ENCODE peak calls at places on chromosome 16, in six cellular contexts. One of them, this sample, is unnamed.

GRCh38 chr16:12089492-12090161 is 113.1 kb downstream of the SNX29 start:
- DNase-seq in stimulated activated CD8-positive, alpha-beta memory T cell treated with anti-CD3 and anti-CD28 coated beads, Interleukin-12 subunit alpha, Interleukin-12 subunit beta, amount 100 ng/mL, for 1 hour: no peak
- DNase-seq in KBM-7: peak
- DNase-seq in tibial nerve: no peak
- DNase-seq in stimulated activated CD4-positive, alpha-beta T cell treated with anti-CD3 and anti-CD28 coated beads, Interleukin-2, amount 100 ng/mL, for 24 hours: peak
- DNase-seq in AML-193: no peak
- DNase-seq in this sample: peak

GRCh38 chr16:12907670-12908233 is 6.4 kb downstream of the SHISA9 start:
- DNase-seq in stimulated activated CD8-positive, alpha-beta memory T cell treated with anti-CD3 and anti-CD28 coated beads, Interleukin-12 subunit alpha, Interleukin-12 subunit beta, amount 100 ng/mL, for 1 hour: no peak
- DNase-seq in KBM-7: no peak
- DNase-seq in tibial nerve: no peak
- DNase-seq in stimulated activated CD4-positive, alpha-beta T cell treated with anti-CD3 and anti-CD28 coated beads, Interleukin-2, amount 100 ng/mL, for 24 hours: no peak
- DNase-seq in AML-193: no peak
- DNase-seq in this sample: no peak

GRCh38 chr16:919658-920631 is 50.8 kb downstream of the LMF1 start:
- DNase-seq in stimulated activated CD8-positive, alpha-beta memory T cell treated with anti-CD3 and anti-CD28 coated beads, Interleukin-12 subunit alpha, Interleukin-12 subunit beta, amount 100 ng/mL, for 1 hour: no peak
- DNase-seq in KBM-7: no peak
- DNase-seq in tibial nerve: no peak
- DNase-seq in stimulated activated CD4-positive, alpha-beta T cell treated with anti-CD3 and anti-CD28 coated beads, Interleukin-2, amount 100 ng/mL, for 24 hours: no peak
- DNase-seq in AML-193: no peak
- DNase-seq in this sample: no peak

GRCh38 chr16:85840801-85841200 is 41.3 kb downstream of the COX4I1 start:
- DNase-seq in stimulated activated CD8-positive, alpha-beta memory T cell treated with anti-CD3 and anti-CD28 coated beads, Interleukin-12 subunit alpha, Interleukin-12 subunit beta, amount 100 ng/mL, for 1 hour: no peak
- DNase-seq in KBM-7: no peak
- DNase-seq in tibial nerve: no peak
- DNase-seq in stimulated activated CD4-positive, alpha-beta T cell treated with anti-CD3 and anti-CD28 coated beads, Interleukin-2, amount 100 ng/mL, for 24 hours: no peak
- DNase-seq in AML-193: no peak
- DNase-seq in this sample: no peak

GRCh38 chr16:88491560-88492310 is 38.7 kb downstream of the ZFPM1 start:
- DNase-seq in stimulated activated CD8-positive, alpha-beta memory T cell treated with anti-CD3 and anti-CD28 coated beads, Interleukin-12 subunit alpha, Interleukin-12 subunit beta, amount 100 ng/mL, for 1 hour: no peak
- DNase-seq in KBM-7: no peak
- DNase-seq in tibial nerve: no peak
- DNase-seq in stimulated activated CD4-positive, alpha-beta T cell treated with anti-CD3 and anti-CD28 coated beads, Interleukin-2, amount 100 ng/mL, for 24 hours: no peak
- DNase-seq in AML-193: no peak
- DNase-seq in this sample: no peak

GRCh38 chr16:15031596-15031995 is 24.3 kb downstream of the NTAN1 start:
- DNase-seq in stimulated activated CD8-positive, alpha-beta memory T cell treated with anti-CD3 and anti-CD28 coated beads, Interleukin-12 subunit alpha, Interleukin-12 subunit beta, amount 100 ng/mL, for 1 hour: no peak
- DNase-seq in KBM-7: no peak
- DNase-seq in tibial nerve: no peak
- DNase-seq in stimulated activated CD4-positive, alpha-beta T cell treated with anti-CD3 and anti-CD28 coated beads, Interleukin-2, amount 100 ng/mL, for 24 hours: no peak
- DNase-seq in AML-193: no peak
- DNase-seq in this sample: no peak

GRCh38 chr16:69340095-69340644 is 598 bp downstream of the NIP7 start:
- DNase-seq in stimulated activated CD8-positive, alpha-beta memory T cell treated with anti-CD3 and anti-CD28 coated beads, Interleukin-12 subunit alpha, Interleukin-12 subunit beta, amount 100 ng/mL, for 1 hour: no peak
- DNase-seq in KBM-7: no peak
- DNase-seq in tibial nerve: no peak
- DNase-seq in stimulated activated CD4-positive, alpha-beta T cell treated with anti-CD3 and anti-CD28 coated beads, Interleukin-2, amount 100 ng/mL, for 24 hours: no peak
- DNase-seq in AML-193: no peak
- DNase-seq in this sample: no peak

GRCh38 chr16:58365623-58366022 is 26.6 kb upstream of the GINS3 start:
- DNase-seq in stimulated activated CD8-positive, alpha-beta memory T cell treated with anti-CD3 and anti-CD28 coated beads, Interleukin-12 subunit alpha, Interleukin-12 subunit beta, amount 100 ng/mL, for 1 hour: no peak
- DNase-seq in KBM-7: no peak
- DNase-seq in tibial nerve: no peak
- DNase-seq in stimulated activated CD4-positive, alpha-beta T cell treated with anti-CD3 and anti-CD28 coated beads, Interleukin-2, amount 100 ng/mL, for 24 hours: no peak
- DNase-seq in AML-193: no peak
- DNase-seq in this sample: no peak

GRCh38 chr16:55285586-55285985 is 38.4 kb upstream of the IRX6 start:
- DNase-seq in stimulated activated CD8-positive, alpha-beta memory T cell treated with anti-CD3 and anti-CD28 coated beads, Interleukin-12 subunit alpha, Interleukin-12 subunit beta, amount 100 ng/mL, for 1 hour: no peak
- DNase-seq in KBM-7: no peak
- DNase-seq in tibial nerve: no peak
- DNase-seq in stimulated activated CD4-positive, alpha-beta T cell treated with anti-CD3 and anti-CD28 coated beads, Interleukin-2, amount 100 ng/mL, for 24 hours: no peak
- DNase-seq in AML-193: no peak
- DNase-seq in this sample: no peak

GRCh38 chr16:68722119-68723024 is 14.7 kb upstream of the CDH1 start:
- DNase-seq in stimulated activated CD8-positive, alpha-beta memory T cell treated with anti-CD3 and anti-CD28 coated beads, Interleukin-12 subunit alpha, Interleukin-12 subunit beta, amount 100 ng/mL, for 1 hour: no peak
- DNase-seq in KBM-7: no peak
- DNase-seq in tibial nerve: no peak
- DNase-seq in stimulated activated CD4-positive, alpha-beta T cell treated with anti-CD3 and anti-CD28 coated beads, Interleukin-2, amount 100 ng/mL, for 24 hours: no peak
- DNase-seq in AML-193: no peak
- DNase-seq in this sample: no peak

GRCh38 chr16:86761117-86761971 is 183.0 kb downstream of the FOXL1 start:
- DNase-seq in stimulated activated CD8-positive, alpha-beta memory T cell treated with anti-CD3 and anti-CD28 coated beads, Interleukin-12 subunit alpha, Interleukin-12 subunit beta, amount 100 ng/mL, for 1 hour: peak
- DNase-seq in KBM-7: peak
- DNase-seq in tibial nerve: peak
- DNase-seq in stimulated activated CD4-positive, alpha-beta T cell treated with anti-CD3 and anti-CD28 coated beads, Interleukin-2, amount 100 ng/mL, for 24 hours: peak
- DNase-seq in AML-193: no peak
- DNase-seq in this sample: peak

GRCh38 chr16:12586701-12587100 is 217.0 kb downstream of the CPPED1 start:
- DNase-seq in stimulated activated CD8-positive, alpha-beta memory T cell treated with anti-CD3 and anti-CD28 coated beads, Interleukin-12 subunit alpha, Interleukin-12 subunit beta, amount 100 ng/mL, for 1 hour: no peak
- DNase-seq in KBM-7: no peak
- DNase-seq in tibial nerve: no peak
- DNase-seq in stimulated activated CD4-positive, alpha-beta T cell treated with anti-CD3 and anti-CD28 coated beads, Interleukin-2, amount 100 ng/mL, for 24 hours: no peak
- DNase-seq in AML-193: no peak
- DNase-seq in this sample: no peak

GRCh38 chr16:53545433-53545832 is 42.4 kb upstream of the AKTIP start:
- DNase-seq in stimulated activated CD8-positive, alpha-beta memory T cell treated with anti-CD3 and anti-CD28 coated beads, Interleukin-12 subunit alpha, Interleukin-12 subunit beta, amount 100 ng/mL, for 1 hour: peak
- DNase-seq in KBM-7: peak
- DNase-seq in tibial nerve: no peak
- DNase-seq in stimulated activated CD4-positive, alpha-beta T cell treated with anti-CD3 and anti-CD28 coated beads, Interleukin-2, amount 100 ng/mL, for 24 hours: peak
- DNase-seq in AML-193: no peak
- DNase-seq in this sample: peak

GRCh38 chr16:525520-526180 is 1.9 kb upstream of the CAPN15 start:
- DNase-seq in stimulated activated CD8-positive, alpha-beta memory T cell treated with anti-CD3 and anti-CD28 coated beads, Interleukin-12 subunit alpha, Interleukin-12 subunit beta, amount 100 ng/mL, for 1 hour: peak
- DNase-seq in KBM-7: no peak
- DNase-seq in tibial nerve: no peak
- DNase-seq in stimulated activated CD4-positive, alpha-beta T cell treated with anti-CD3 and anti-CD28 coated beads, Interleukin-2, amount 100 ng/mL, for 24 hours: peak
- DNase-seq in AML-193: no peak
- DNase-seq in this sample: peak

GRCh38 chr16:75433732-75434413 is 570 bp upstream of the CFDP1 start:
- DNase-seq in stimulated activated CD8-positive, alpha-beta memory T cell treated with anti-CD3 and anti-CD28 coated beads, Interleukin-12 subunit alpha, Interleukin-12 subunit beta, amount 100 ng/mL, for 1 hour: no peak
- DNase-seq in KBM-7: no peak
- DNase-seq in tibial nerve: peak
- DNase-seq in stimulated activated CD4-positive, alpha-beta T cell treated with anti-CD3 and anti-CD28 coated beads, Interleukin-2, amount 100 ng/mL, for 24 hours: no peak
- DNase-seq in AML-193: peak
- DNase-seq in this sample: no peak

GRCh38 chr16:2224183-2224486 is 744 bp downstream of the E4F1 start:
- DNase-seq in stimulated activated CD8-positive, alpha-beta memory T cell treated with anti-CD3 and anti-CD28 coated beads, Interleukin-12 subunit alpha, Interleukin-12 subunit beta, amount 100 ng/mL, for 1 hour: no peak
- DNase-seq in KBM-7: no peak
- DNase-seq in tibial nerve: no peak
- DNase-seq in stimulated activated CD4-positive, alpha-beta T cell treated with anti-CD3 and anti-CD28 coated beads, Interleukin-2, amount 100 ng/mL, for 24 hours: no peak
- DNase-seq in AML-193: peak
- DNase-seq in this sample: no peak

GRCh38 chr16:80694950-80695471 is 109.4 kb downstream of the CDYL2 start:
- DNase-seq in stimulated activated CD8-positive, alpha-beta memory T cell treated with anti-CD3 and anti-CD28 coated beads, Interleukin-12 subunit alpha, Interleukin-12 subunit beta, amount 100 ng/mL, for 1 hour: no peak
- DNase-seq in KBM-7: no peak
- DNase-seq in tibial nerve: no peak
- DNase-seq in stimulated activated CD4-positive, alpha-beta T cell treated with anti-CD3 and anti-CD28 coated beads, Interleukin-2, amount 100 ng/mL, for 24 hours: no peak
- DNase-seq in AML-193: no peak
- DNase-seq in this sample: no peak

GRCh38 chr16:67641779-67642708 is 2.9 kb upstream of the CARMIL2 start:
- DNase-seq in stimulated activated CD8-positive, alpha-beta memory T cell treated with anti-CD3 and anti-CD28 coated beads, Interleukin-12 subunit alpha, Interleukin-12 subunit beta, amount 100 ng/mL, for 1 hour: no peak
- DNase-seq in KBM-7: no peak
- DNase-seq in tibial nerve: no peak
- DNase-seq in stimulated activated CD4-positive, alpha-beta T cell treated with anti-CD3 and anti-CD28 coated beads, Interleukin-2, amount 100 ng/mL, for 24 hours: no peak
- DNase-seq in AML-193: no peak
- DNase-seq in this sample: no peak

GRCh38 chr16:87842209-87842869 is 27.0 kb downstream of the SLC7A5 start:
- DNase-seq in stimulated activated CD8-positive, alpha-beta memory T cell treated with anti-CD3 and anti-CD28 coated beads, Interleukin-12 subunit alpha, Interleukin-12 subunit beta, amount 100 ng/mL, for 1 hour: no peak
- DNase-seq in KBM-7: no peak
- DNase-seq in tibial nerve: no peak
- DNase-seq in stimulated activated CD4-positive, alpha-beta T cell treated with anti-CD3 and anti-CD28 coated beads, Interleukin-2, amount 100 ng/mL, for 24 hours: no peak
- DNase-seq in AML-193: no peak
- DNase-seq in this sample: no peak

GRCh38 chr16:54636221-54636793 is 294.4 kb upstream of the IRX5 start:
- DNase-seq in stimulated activated CD8-positive, alpha-beta memory T cell treated with anti-CD3 and anti-CD28 coated beads, Interleukin-12 subunit alpha, Interleukin-12 subunit beta, amount 100 ng/mL, for 1 hour: no peak
- DNase-seq in KBM-7: no peak
- DNase-seq in tibial nerve: no peak
- DNase-seq in stimulated activated CD4-positive, alpha-beta T cell treated with anti-CD3 and anti-CD28 coated beads, Interleukin-2, amount 100 ng/mL, for 24 hours: no peak
- DNase-seq in AML-193: no peak
- DNase-seq in this sample: no peak

GRCh38 chr16:49003992-49004391 is 277.6 kb downstream of the CBLN1 start:
- DNase-seq in stimulated activated CD8-positive, alpha-beta memory T cell treated with anti-CD3 and anti-CD28 coated beads, Interleukin-12 subunit alpha, Interleukin-12 subunit beta, amount 100 ng/mL, for 1 hour: no peak
- DNase-seq in KBM-7: no peak
- DNase-seq in tibial nerve: no peak
- DNase-seq in stimulated activated CD4-positive, alpha-beta T cell treated with anti-CD3 and anti-CD28 coated beads, Interleukin-2, amount 100 ng/mL, for 24 hours: no peak
- DNase-seq in AML-193: no peak
- DNase-seq in this sample: no peak

GRCh38 chr16:9820481-9821246 is 361.6 kb downstream of the GRIN2A start:
- DNase-seq in stimulated activated CD8-positive, alpha-beta memory T cell treated with anti-CD3 and anti-CD28 coated beads, Interleukin-12 subunit alpha, Interleukin-12 subunit beta, amount 100 ng/mL, for 1 hour: no peak
- DNase-seq in KBM-7: no peak
- DNase-seq in tibial nerve: no peak
- DNase-seq in stimulated activated CD4-positive, alpha-beta T cell treated with anti-CD3 and anti-CD28 coated beads, Interleukin-2, amount 100 ng/mL, for 24 hours: no peak
- DNase-seq in AML-193: no peak
- DNase-seq in this sample: no peak

GRCh38 chr16:7038475-7038874 is 294.2 kb upstream of the RBFOX1 start:
- DNase-seq in stimulated activated CD8-positive, alpha-beta memory T cell treated with anti-CD3 and anti-CD28 coated beads, Interleukin-12 subunit alpha, Interleukin-12 subunit beta, amount 100 ng/mL, for 1 hour: no peak
- DNase-seq in KBM-7: no peak
- DNase-seq in tibial nerve: no peak
- DNase-seq in stimulated activated CD4-positive, alpha-beta T cell treated with anti-CD3 and anti-CD28 coated beads, Interleukin-2, amount 100 ng/mL, for 24 hours: no peak
- DNase-seq in AML-193: no peak
- DNase-seq in this sample: no peak

GRCh38 chr16:22888791-22889190 is 74.8 kb downstream of the HS3ST2 start:
- DNase-seq in stimulated activated CD8-positive, alpha-beta memory T cell treated with anti-CD3 and anti-CD28 coated beads, Interleukin-12 subunit alpha, Interleukin-12 subunit beta, amount 100 ng/mL, for 1 hour: no peak
- DNase-seq in KBM-7: no peak
- DNase-seq in tibial nerve: no peak
- DNase-seq in stimulated activated CD4-positive, alpha-beta T cell treated with anti-CD3 and anti-CD28 coated beads, Interleukin-2, amount 100 ng/mL, for 24 hours: no peak
- DNase-seq in AML-193: no peak
- DNase-seq in this sample: no peak

GRCh38 chr16:20849587-20850390 is 43.5 kb downstream of the REXO5 start:
- DNase-seq in stimulated activated CD8-positive, alpha-beta memory T cell treated with anti-CD3 and anti-CD28 coated beads, Interleukin-12 subunit alpha, Interleukin-12 subunit beta, amount 100 ng/mL, for 1 hour: peak
- DNase-seq in KBM-7: peak
- DNase-seq in tibial nerve: peak
- DNase-seq in stimulated activated CD4-positive, alpha-beta T cell treated with anti-CD3 and anti-CD28 coated beads, Interleukin-2, amount 100 ng/mL, for 24 hours: peak
- DNase-seq in AML-193: peak
- DNase-seq in this sample: peak

GRCh38 chr16:58499615-58500328 is at the start of gene NDRG4:
- DNase-seq in stimulated activated CD8-positive, alpha-beta memory T cell treated with anti-CD3 and anti-CD28 coated beads, Interleukin-12 subunit alpha, Interleukin-12 subunit beta, amount 100 ng/mL, for 1 hour: no peak
- DNase-seq in KBM-7: peak
- DNase-seq in tibial nerve: no peak
- DNase-seq in stimulated activated CD4-positive, alpha-beta T cell treated with anti-CD3 and anti-CD28 coated beads, Interleukin-2, amount 100 ng/mL, for 24 hours: no peak
- DNase-seq in AML-193: no peak
- DNase-seq in this sample: no peak

GRCh38 chr16:2074071-2074470 is 26.3 kb downstream of the TSC2 start:
- DNase-seq in stimulated activated CD8-positive, alpha-beta memory T cell treated with anti-CD3 and anti-CD28 coated beads, Interleukin-12 subunit alpha, Interleukin-12 subunit beta, amount 100 ng/mL, for 1 hour: no peak
- DNase-seq in KBM-7: no peak
- DNase-seq in tibial nerve: no peak
- DNase-seq in stimulated activated CD4-positive, alpha-beta T cell treated with anti-CD3 and anti-CD28 coated beads, Interleukin-2, amount 100 ng/mL, for 24 hours: no peak
- DNase-seq in AML-193: no peak
- DNase-seq in this sample: no peak